ENCODE peak calls at places on chromosome 17, in seven cellular contexts. M is AG04450, T is dorsolateral prefrontal cortex, W is endothelial cell, A is fibroblast of lung, H is DND-41, Q is A549. N is an unnamed sample.

GRCh38 chr17:64658931-64659330 is 3.2 kb downstream of the SMURF2 start:
- DNase-seq in T (no peak), M (no peak), Q (no peak), H (no peak), W (no peak), A (peak), N (no peak)

GRCh38 chr17:68197997-68198930 is 49.6 kb upstream of the AMZ2 start:
- DNase-seq in W (no peak), Q (peak), M (no peak), T (no peak), H (no peak), A (no peak), N (peak)

GRCh38 chr17:63838586-63839184 is 3.8 kb downstream of the SMARCD2 start:
- DNase-seq in W (no peak), Q (no peak), M (no peak), T (peak), H (no peak), A (peak), N (peak)

GRCh38 chr17:81097943-81098308 is 63.0 kb downstream of the BAIAP2 start:
- DNase-seq in Q (peak), A (no peak), W (no peak), M (no peak), H (no peak), T (no peak), N (no peak)

GRCh38 chr17:49548506-49549310 is 27.0 kb upstream of the NXPH3 start:
- DNase-seq in H (no peak), W (peak), M (no peak), Q (peak), A (peak), T (no peak), N (no peak)

GRCh38 chr17:17822189-17822978 is 14.4 kb downstream of the SREBF1 start:
- DNase-seq in M (peak), Q (no peak), H (no peak), T (peak), A (peak), W (no peak), N (no peak)

GRCh38 chr17:76528528-76529223 is 8.8 kb downstream of the CYGB start:
- DNase-seq in A (peak), M (no peak), Q (no peak), W (no peak), T (no peak), H (no peak), N (no peak)

GRCh38 chr17:63452979-63453551 is 7.0 kb upstream of the CYB561 start:
- DNase-seq in T (no peak), A (no peak), M (no peak), W (no peak), Q (no peak), H (no peak), N (no peak)

GRCh38 chr17:82685291-82685690 is 13.2 kb downstream of the RAB40B start:
- DNase-seq in A (no peak), T (no peak), M (no peak), W (no peak), H (no peak), Q (no peak), N (no peak)

GRCh38 chr17:51260960-51261958 is 913 bp downstream of the UTP18 start:
- DNase-seq in W (peak), Q (peak), T (peak), A (no peak), M (no peak), H (peak), N (peak)

GRCh38 chr17:27218719-27219488 is 75.0 kb upstream of the WSB1 start:
- DNase-seq in M (no peak), H (no peak), W (no peak), T (no peak), Q (no peak), A (no peak), N (no peak)

GRCh38 chr17:14359251-14359939 is 58.5 kb downstream of the HS3ST3B1 start:
- DNase-seq in Q (no peak), T (no peak), W (no peak), H (peak), A (no peak), M (no peak), N (no peak)

GRCh38 chr17:51818777-51819176 is 339.7 kb downstream of the CA10 start:
- DNase-seq in M (no peak), A (no peak), H (no peak), Q (no peak), W (no peak), T (no peak), N (no peak)

GRCh38 chr17:17352836-17353624 is 49.9 kb downstream of the NT5M start:
- DNase-seq in H (no peak), A (no peak), Q (no peak), M (no peak), W (no peak), T (peak), N (no peak)

GRCh38 chr17:74240637-74241036 is 27.3 kb downstream of the TTYH2 start:
- DNase-seq in Q (no peak), M (no peak), T (no peak), W (no peak), A (peak), H (no peak), N (no peak)

GRCh38 chr17:50063516-50064252 is 7.8 kb downstream of the ITGA3 start:
- DNase-seq in M (no peak), Q (no peak), H (no peak), T (no peak), A (no peak), W (no peak), N (no peak)

GRCh38 chr17:57880086-57880456 is 30.2 kb upstream of the MRPS23 start:
- DNase-seq in T (no peak), A (no peak), H (no peak), Q (no peak), W (no peak), M (no peak), N (peak)

GRCh38 chr17:72226322-72226721 is 105.5 kb downstream of the SOX9 start:
- DNase-seq in H (no peak), M (no peak), Q (no peak), A (no peak), W (no peak), T (no peak), N (no peak)

DNA sequence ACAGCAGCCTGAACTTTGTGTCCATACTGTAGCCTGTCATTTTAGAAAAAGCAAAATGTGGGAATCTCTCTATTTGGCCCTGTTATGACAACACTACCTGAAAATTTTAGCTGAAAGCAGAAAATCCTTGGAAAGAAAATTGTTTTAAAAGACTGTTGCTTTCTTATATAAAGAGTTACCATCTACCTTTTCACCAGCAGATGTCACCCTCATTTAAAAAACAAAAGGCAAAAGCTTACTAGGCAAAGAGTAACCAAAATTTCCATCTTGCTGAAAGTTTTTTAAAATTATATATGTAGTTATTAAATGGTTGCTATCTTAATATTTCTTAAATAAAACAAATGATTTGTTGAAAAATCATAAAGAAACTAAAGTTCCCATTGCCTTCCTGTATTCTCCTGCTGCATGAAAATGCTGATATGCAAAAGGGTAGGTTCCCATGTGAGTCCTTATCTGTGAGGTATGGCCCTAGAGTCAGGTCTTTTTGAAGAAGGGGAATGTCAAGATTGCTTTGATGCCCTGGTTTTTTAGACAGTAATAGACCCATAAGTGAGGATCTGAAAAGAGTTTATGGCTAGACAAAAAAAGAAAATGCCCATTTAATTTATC is 61.0 kb downstream of the TNRC6C start:
- DNase-seq in Q (no peak), T (no peak), W (no peak), M (no peak), H (no peak), A (peak), N (no peak)
- TF ChIP-seq CTCF in Q (peak), T (peak), W (peak), M (peak), H (peak), A (peak), N (peak)

DNA sequence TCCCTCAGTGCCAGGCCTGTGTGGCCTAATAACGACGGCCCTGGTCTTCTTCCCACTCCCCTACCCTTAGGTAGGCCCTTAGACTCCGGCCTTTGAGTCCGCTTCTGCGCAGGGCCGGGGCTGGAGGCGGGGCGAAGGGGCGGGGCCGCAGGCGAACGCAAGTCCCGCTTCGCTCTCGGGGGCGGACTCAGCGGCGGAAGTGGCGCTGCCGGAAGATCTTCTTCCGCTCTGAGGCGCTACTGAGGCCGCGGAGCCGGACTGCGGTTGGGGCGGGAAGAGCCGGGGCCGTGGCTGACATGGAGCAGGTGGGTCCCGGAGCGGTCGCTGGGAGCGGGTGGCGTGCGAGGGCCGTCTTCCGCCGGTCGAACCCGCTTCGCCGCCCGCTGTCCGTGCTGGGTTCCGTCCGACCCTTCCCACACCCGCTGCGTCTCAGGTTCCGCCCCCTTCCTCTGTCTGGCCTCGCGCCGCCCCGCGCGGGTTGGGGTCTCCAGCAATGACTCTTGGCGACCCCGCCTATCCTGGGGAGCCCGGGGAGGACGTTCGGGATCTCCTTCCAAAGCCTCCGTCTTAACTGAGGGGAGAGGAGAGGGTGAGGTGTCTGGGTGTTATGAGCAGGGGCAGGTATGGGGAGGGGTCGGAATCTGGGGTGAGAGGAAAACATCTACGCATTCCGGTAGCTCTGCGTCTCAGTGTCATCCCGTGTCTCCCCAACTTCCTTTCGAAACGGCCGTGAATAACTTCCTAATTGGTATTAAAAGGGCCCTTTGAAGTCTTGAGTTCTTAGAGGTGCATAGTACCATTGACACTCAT is at the start of gene STARD3:
- DNase-seq in Q (peak), H (peak), W (peak), M (peak), T (peak), A (peak), N (peak)
- TF ChIP-seq CTCF in Q (peak), H (peak), W (peak), M (peak), T (peak), A (no peak), N (no peak)

GRCh38 chr17:44760474-44761308 is 1.9 kb downstream of the ADAM11 start:
- DNase-seq in W (no peak), T (no peak), Q (no peak), M (no peak), H (no peak), A (no peak), N (no peak)
- TF ChIP-seq CTCF in W (no peak), T (no peak), Q (no peak), M (no peak), H (no peak), A (no peak), N (no peak)

GRCh38 chr17:48178327-48178726 is 70.8 kb downstream of the SNX11 start:
- DNase-seq in T (no peak), M (no peak), A (no peak), Q (no peak), H (no peak), W (no peak), N (no peak)

GRCh38 chr17:48179071-48179945 is 71.7 kb downstream of the SNX11 start:
- DNase-seq in A (no peak), M (no peak), T (no peak), H (no peak), Q (no peak), W (no peak), N (no peak)

GRCh38 chr17:48184721-48185120 is 77.2 kb downstream of the SNX11 start:
- DNase-seq in M (no peak), H (no peak), T (no peak), A (no peak), W (no peak), Q (no peak), N (no peak)

GRCh38 chr17:48180842-48181241 is 73.3 kb downstream of the SNX11 start:
- DNase-seq in T (no peak), Q (no peak), W (no peak), H (no peak), M (no peak), A (no peak), N (no peak)

GRCh38 chr17:48181653-48182052 is 74.1 kb downstream of the SNX11 start:
- DNase-seq in H (no peak), T (no peak), A (peak), M (no peak), W (peak), Q (peak), N (no peak)
- TF ChIP-seq CTCF in H (peak), T (no peak), A (peak), M (peak), W (no peak), Q (peak), N (no peak)

GRCh38 chr17:53948323-53948722 is 125.6 kb downstream of the KIF2B start:
- DNase-seq in M (no peak), A (no peak), T (no peak), Q (no peak), H (no peak), W (no peak), N (no peak)

GRCh38 chr17:53950858-53951250 is 128.1 kb downstream of the KIF2B start:
- DNase-seq in W (no peak), M (no peak), H (no peak), Q (no peak), T (no peak), A (no peak), N (peak)

GRCh38 chr17:53949473-53950090 is 126.9 kb downstream of the KIF2B start:
- DNase-seq in W (no peak), H (no peak), M (no peak), A (no peak), T (no peak), Q (no peak), N (no peak)

DNA sequence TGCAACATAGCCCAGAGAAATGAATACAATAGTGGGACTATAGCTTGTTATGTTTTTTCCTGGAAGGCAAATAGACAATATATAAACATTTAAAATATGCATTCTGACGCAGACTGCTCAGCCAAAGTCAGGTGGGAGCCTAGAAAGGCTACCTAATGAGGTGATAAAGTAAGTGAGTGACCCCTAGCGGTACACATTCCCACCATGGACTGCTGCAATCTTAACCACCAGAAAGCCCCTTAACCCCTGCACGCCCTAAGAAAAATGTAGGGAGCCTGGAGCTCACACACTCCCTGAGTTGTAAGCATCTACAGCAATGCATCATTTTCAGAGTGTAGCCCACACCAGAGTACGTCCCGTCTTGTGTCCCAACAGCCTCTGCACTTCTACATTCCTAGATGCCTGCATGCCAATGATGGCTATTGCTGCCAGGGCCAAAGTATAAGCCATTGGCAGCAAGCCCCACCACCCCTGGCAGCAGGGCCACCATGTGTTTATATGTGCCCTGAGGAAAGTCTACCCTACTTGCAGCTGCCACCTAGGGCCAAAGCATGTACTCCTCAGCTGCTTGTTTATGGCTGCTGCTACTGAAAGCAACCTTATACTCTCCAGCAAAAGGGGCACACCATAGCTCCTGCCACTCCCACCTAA is 127.6 kb downstream of the KIF2B start:
- DNase-seq in H (no peak), A (no peak), Q (no peak), M (no peak), T (no peak), W (peak), N (no peak)
- TF ChIP-seq CTCF in H (peak), A (no peak), Q (no peak), M (no peak), T (no peak), W (peak), N (no peak)

DNA sequence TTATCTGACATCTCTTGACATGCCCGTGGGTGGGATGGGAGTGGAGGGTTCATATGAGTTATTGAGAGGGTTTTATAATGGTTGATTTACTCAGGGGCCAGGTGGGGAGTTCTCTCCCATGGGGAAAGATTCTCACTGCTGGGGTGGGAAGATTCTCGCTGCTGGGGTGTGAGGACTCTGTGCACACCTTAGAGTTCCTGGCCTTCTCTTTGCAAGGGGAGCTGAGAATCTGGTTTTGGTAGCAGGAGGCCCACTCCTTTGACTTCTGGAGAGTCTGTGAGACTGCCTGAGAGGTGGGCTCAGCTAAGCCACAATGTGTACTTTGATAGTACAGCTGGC is 31.5 kb downstream of the TBX4 start:
- DNase-seq in W (no peak), Q (no peak), M (no peak), A (no peak), H (no peak), T (no peak), N (no peak)
- TF ChIP-seq CTCF in W (no peak), Q (no peak), M (no peak), A (no peak), H (no peak), T (no peak), N (no peak)

N was measured in RWPE1.